ENCODE peak calls at places on chromosomes 11 and 22, in five cellular contexts. Y, G, C, F and P are unnamed samples.

GRCh38 chr11:10390375-10390774 is 64.7 kb upstream of the AMPD3 start:
- DNase-seq in Y (no peak), G (no peak), C (no peak), F (no peak), P (no peak)

GRCh38 chr11:17831228-17831627 is 96.6 kb downstream of the KCNC1 start:
- DNase-seq in Y (no peak), G (no peak), C (no peak), F (no peak), P (no peak)

GRCh38 chr11:78841451-78842060 is 266.9 kb upstream of the NARS2 start:
- DNase-seq in Y (no peak), G (no peak), C (no peak), F (no peak), P (no peak)

GRCh38 chr11:126925321-126926093 is 75.1 kb downstream of the KIRREL3 start:
- DNase-seq in Y (no peak), G (no peak), C (no peak), F (no peak), P (no peak)

GRCh38 chr11:79076526-79077115 is 364.2 kb downstream of the TENM4 start:
- DNase-seq in Y (no peak), G (peak; percentile 53), C (no peak), F (peak; percentile 30), P (no peak)

GRCh38 chr11:70182266-70182665 is 20.8 kb upstream of the FADD start:
- DNase-seq in Y (no peak), G (no peak), C (no peak), F (no peak), P (no peak)

GRCh38 chr11:61948505-61948904 is 1.6 kb upstream of the BEST1 start:
- DNase-seq in Y (no peak), G (no peak), C (no peak), F (no peak), P (no peak)

GRCh38 chr11:64021742-64022067 is 14.0 kb upstream of the FLRT1 start:
- DNase-seq in Y (no peak), G (peak; percentile 39), C (no peak), F (no peak), P (no peak)

GRCh38 chr11:107741044-107741823 is 29.4 kb upstream of the SLN start:
- DNase-seq in Y (no peak), G (peak; percentile 30), C (peak; percentile 34), F (peak; percentile 21), P (peak; percentile 17)

GRCh38 chr11:22433066-22433450 is 94.9 kb downstream of the SLC17A6 start:
- DNase-seq in Y (no peak), G (no peak), C (no peak), F (no peak), P (no peak)
- TF ChIP-seq TAF1 in Y (no peak), G (no peak), C (no peak), F (no peak), P (no peak)

GRCh38 chr11:704799-705645 is 1.0 kb upstream of the EPS8L2 start:
- DNase-seq in Y (no peak), G (no peak), C (no peak), F (peak; percentile 93), P (no peak)

GRCh38 chr11:706439-706956 is 467 bp downstream of the EPS8L2 start:
- DNase-seq in Y (no peak), G (peak; percentile 52), C (no peak), F (no peak), P (no peak)

GRCh38 chr11:706957-707816 is 1.2 kb downstream of the EPS8L2 start:
- DNase-seq in Y (no peak), G (peak; percentile 61), C (no peak), F (peak; percentile 94), P (no peak)

GRCh38 chr11:704189-704798 is 1.7 kb upstream of the EPS8L2 start:
- DNase-seq in Y (no peak), G (no peak), C (no peak), F (no peak), P (no peak)

DNA sequence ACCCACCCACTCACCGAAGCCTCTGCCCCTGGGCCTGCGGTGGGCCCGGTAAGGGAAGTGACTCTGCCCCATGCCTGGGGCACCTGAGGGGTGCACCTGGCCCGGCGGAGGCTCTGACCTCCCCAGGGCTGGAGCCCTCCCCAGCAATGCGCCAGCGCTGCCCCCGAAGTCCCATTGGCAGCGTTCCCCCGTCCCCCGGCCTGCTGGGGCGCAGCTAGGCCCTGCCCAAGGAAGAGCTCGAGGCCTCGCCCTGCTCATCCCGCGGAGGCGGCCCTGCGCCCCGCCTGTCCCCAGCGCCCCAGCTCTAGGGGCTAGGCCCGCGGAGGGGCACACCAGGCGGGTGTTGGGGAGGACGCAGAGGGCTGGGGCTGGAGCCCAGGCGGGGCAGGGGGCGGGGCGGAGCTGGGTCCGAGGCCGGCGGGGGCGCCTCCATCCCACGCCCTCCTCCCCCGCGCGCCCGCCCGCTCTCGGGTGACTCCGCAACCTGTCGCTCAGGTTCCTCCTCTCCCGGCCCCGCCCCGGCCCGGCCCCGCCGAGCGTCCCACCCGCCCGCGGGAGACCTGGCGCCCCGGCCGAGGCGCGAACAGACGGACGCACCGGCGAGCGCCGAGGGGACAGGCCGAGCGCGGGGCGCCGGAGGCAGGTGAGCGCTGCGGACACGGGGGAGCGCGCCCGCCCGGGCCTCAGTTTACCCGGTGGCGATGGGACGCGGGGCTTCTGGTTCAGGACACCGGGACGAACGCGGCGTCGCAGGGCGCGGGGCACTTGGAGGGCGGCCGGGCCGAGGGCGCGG is at the start of gene EPS8L2:
- DNase-seq in Y (no peak), G (peak; percentile 92), C (no peak), F (no peak), P (no peak)
- TF ChIP-seq POLR2A in Y (no peak), G (no peak), C (no peak), F (no peak), P (no peak)

GRCh38 chr11:113997473-113997872 is 22.6 kb downstream of the HTR3A start:
- DNase-seq in Y (no peak), G (no peak), C (no peak), F (no peak), P (no peak)

GRCh38 chr11:113991718-113992458 is 17.0 kb downstream of the HTR3A start:
- DNase-seq in Y (no peak), G (no peak), C (no peak), F (no peak), P (no peak)

GRCh38 chr11:113992459-113993105 is 17.7 kb downstream of the HTR3A start:
- DNase-seq in Y (no peak), G (no peak), C (no peak), F (no peak), P (no peak)

GRCh38 chr11:113991170-113991569 is 16.3 kb downstream of the HTR3A start:
- DNase-seq in Y (no peak), G (peak; percentile 57), C (no peak), F (peak; percentile 6), P (no peak)

GRCh38 chr11:113994077-113994954 is 19.4 kb downstream of the HTR3A start:
- DNase-seq in Y (no peak), G (peak; percentile 49), C (peak; percentile 43), F (no peak), P (no peak)
- TF ChIP-seq POLR2AphosphoS5 in Y (no peak), G (no peak), C (no peak), F (no peak), P (no peak)

DNA sequence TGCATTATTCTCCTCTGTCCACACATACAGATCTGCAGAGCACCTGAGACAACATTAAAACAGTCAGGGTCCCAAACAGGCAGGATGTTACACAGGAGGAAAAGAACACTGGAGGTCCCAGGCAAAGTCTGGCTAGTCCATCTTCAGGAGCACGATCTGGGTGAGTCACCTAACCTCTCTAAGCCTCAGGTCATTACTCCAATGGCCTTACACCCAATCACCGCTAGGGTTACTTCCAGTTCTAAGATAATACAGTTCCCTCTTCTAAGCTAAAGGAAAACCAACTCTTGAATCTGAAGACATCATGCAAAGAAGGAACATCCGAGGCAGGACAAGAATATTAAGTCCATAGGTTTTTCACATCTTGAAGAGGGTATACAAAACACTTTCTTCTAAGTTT is 24.5 kb downstream of the ASCC2 start:
- DNase-seq in Y (no peak), G (peak; percentile 68), C (no peak), F (no peak), P (no peak)
- TF ChIP-seq TAF1 in Y (no peak), G (no peak), C (no peak), F (no peak), P (no peak)

DNA sequence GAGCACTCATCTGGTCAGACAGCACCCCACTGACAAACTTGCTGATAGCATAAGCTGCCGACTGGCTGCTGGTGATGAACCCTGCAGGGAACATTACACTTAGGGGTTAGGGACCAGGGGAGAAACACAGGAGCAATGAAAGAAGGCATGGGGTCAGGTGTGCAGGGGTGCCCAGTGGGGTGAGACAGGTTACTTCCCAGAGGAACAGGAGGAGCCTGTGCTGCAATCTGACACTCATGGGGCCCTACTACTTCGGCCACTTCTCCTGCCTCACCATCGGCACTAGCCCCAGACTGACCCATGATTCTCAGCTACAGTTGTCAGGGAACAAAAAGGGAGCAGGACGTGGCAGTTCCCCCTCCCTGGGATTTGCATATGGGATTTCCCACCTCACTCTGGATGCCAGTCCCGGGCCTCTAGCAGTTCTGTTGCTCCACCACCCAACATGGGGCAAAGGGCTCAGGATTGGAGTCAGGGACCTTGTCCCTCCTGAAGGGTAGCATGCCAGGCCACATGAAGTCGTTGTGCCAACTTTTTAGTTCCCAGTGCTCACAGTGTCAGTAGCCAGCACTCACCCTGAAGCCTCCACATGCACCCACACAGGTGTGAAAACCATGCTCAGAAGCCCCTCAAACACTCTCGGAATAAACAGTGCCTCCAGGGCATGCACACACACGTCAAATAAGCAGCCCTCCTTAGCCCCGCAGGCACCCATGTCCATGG is 2.2 kb downstream of the SLC37A4 start:
- DNase-seq in Y (no peak), G (no peak), C (no peak), F (no peak), P (no peak)
- TF ChIP-seq POLR2A in Y (no peak), G (no peak), C (no peak), F (no peak), P (no peak)